ENCODE peak calls at places on chromosomes 4 and X, in five cellular contexts. One of them, this sample, is unnamed.
A peak's percentile ranks its signal among the peaks of the same experiment; 100 is the strongest.

GRCh38 chr4:2059034-2059725 is at the start of gene NAT8L:
- DNase-seq in A549: peak; percentile 48
- DNase-seq in dorsolateral prefrontal cortex: peak; percentile 81
- DNase-seq in AG04450: no peak
- DNase-seq in glutamatergic neuron: peak; percentile 72
- DNase-seq in this sample: no peak

GRCh38 chrX:111083101-111083500 is 12.9 kb upstream of the PAK3 start:
- DNase-seq in dorsolateral prefrontal cortex: no peak
- DNase-seq in A549: no peak
- DNase-seq in AG04450: no peak
- DNase-seq in glutamatergic neuron: no peak
- DNase-seq in this sample: no peak

GRCh38 chrX:22748093-22748999 is 251.4 kb upstream of the DDX53 start:
- DNase-seq in A549: peak; percentile 6
- DNase-seq in AG04450: no peak
- DNase-seq in dorsolateral prefrontal cortex: no peak
- DNase-seq in glutamatergic neuron: peak; percentile 31
- DNase-seq in this sample: no peak

GRCh38 chr4:139084425-139085093 is 69.0 kb downstream of the NOCT start:
- DNase-seq in dorsolateral prefrontal cortex: no peak
- DNase-seq in AG04450: no peak
- DNase-seq in glutamatergic neuron: no peak
- DNase-seq in A549: peak; percentile 60
- DNase-seq in this sample: no peak

GRCh38 chrX:101079223-101079622 is 544 bp downstream of the TMEM35A start:
- DNase-seq in A549: no peak
- DNase-seq in dorsolateral prefrontal cortex: no peak
- DNase-seq in glutamatergic neuron: no peak
- DNase-seq in AG04450: no peak
- DNase-seq in this sample: no peak

GRCh38 chr4:176539091-176539784 is 219.5 kb downstream of the SPCS3 start:
- DNase-seq in dorsolateral prefrontal cortex: no peak
- DNase-seq in A549: no peak
- DNase-seq in AG04450: no peak
- DNase-seq in glutamatergic neuron: no peak
- DNase-seq in this sample: no peak

GRCh38 chr4:47615385-47615784 is 130.3 kb downstream of the ATP10D start:
- DNase-seq in A549: no peak
- DNase-seq in dorsolateral prefrontal cortex: no peak
- DNase-seq in glutamatergic neuron: no peak
- DNase-seq in AG04450: no peak
- DNase-seq in this sample: no peak

GRCh38 chr4:96845798-96846197 is 1005.9 kb downstream of the PDHA2 start:
- DNase-seq in A549: no peak
- DNase-seq in dorsolateral prefrontal cortex: no peak
- DNase-seq in AG04450: no peak
- DNase-seq in glutamatergic neuron: no peak
- DNase-seq in this sample: no peak

GRCh38 chr4:184345573-184345922 is 127.9 kb upstream of the ENPP6 start:
- DNase-seq in AG04450: no peak
- DNase-seq in A549: no peak
- DNase-seq in dorsolateral prefrontal cortex: no peak
- DNase-seq in glutamatergic neuron: peak; percentile 30
- DNase-seq in this sample: no peak

GRCh38 chrX:39836802-39837420 is 260.8 kb downstream of the BCOR start:
- DNase-seq in glutamatergic neuron: no peak
- DNase-seq in A549: no peak
- DNase-seq in dorsolateral prefrontal cortex: no peak
- DNase-seq in AG04450: no peak
- DNase-seq in this sample: no peak

GRCh38 chr4:17448689-17449088 is 63.2 kb downstream of the QDPR start:
- DNase-seq in A549: no peak
- DNase-seq in AG04450: peak; percentile 27
- DNase-seq in dorsolateral prefrontal cortex: no peak
- DNase-seq in glutamatergic neuron: no peak
- DNase-seq in this sample: no peak

GRCh38 chrX:40544343-40545250 is 36.2 kb upstream of the ATP6AP2 start:
- DNase-seq in glutamatergic neuron: no peak
- DNase-seq in AG04450: no peak
- DNase-seq in dorsolateral prefrontal cortex: no peak
- DNase-seq in A549: no peak
- DNase-seq in this sample: no peak

GRCh38 chrX:118569676-118570075 is 74.1 kb downstream of the DOCK11 start:
- DNase-seq in AG04450: no peak
- DNase-seq in dorsolateral prefrontal cortex: no peak
- DNase-seq in A549: no peak
- DNase-seq in glutamatergic neuron: no peak
- DNase-seq in this sample: no peak

GRCh38 chr4:47705326-47705981 is 132.4 kb downstream of the CORIN start:
- DNase-seq in glutamatergic neuron: no peak
- DNase-seq in AG04450: no peak
- DNase-seq in dorsolateral prefrontal cortex: no peak
- DNase-seq in A549: no peak
- DNase-seq in this sample: no peak

GRCh38 chr4:88737304-88738015 is 39.8 kb upstream of the NAP1L5 start:
- DNase-seq in AG04450: no peak
- DNase-seq in A549: no peak
- DNase-seq in glutamatergic neuron: no peak
- DNase-seq in dorsolateral prefrontal cortex: no peak
- DNase-seq in this sample: peak; percentile 65

GRCh38 chr4:137514401-137515116 is 17.7 kb downstream of the PCDH18 start:
- DNase-seq in AG04450: no peak
- DNase-seq in A549: no peak
- DNase-seq in dorsolateral prefrontal cortex: no peak
- DNase-seq in glutamatergic neuron: no peak
- DNase-seq in this sample: no peak

GRCh38 chr4:94274912-94275311 is 67.2 kb downstream of the SMARCAD1 start:
- DNase-seq in A549: no peak
- DNase-seq in dorsolateral prefrontal cortex: no peak
- DNase-seq in glutamatergic neuron: no peak
- DNase-seq in AG04450: no peak
- DNase-seq in this sample: no peak

DNA sequence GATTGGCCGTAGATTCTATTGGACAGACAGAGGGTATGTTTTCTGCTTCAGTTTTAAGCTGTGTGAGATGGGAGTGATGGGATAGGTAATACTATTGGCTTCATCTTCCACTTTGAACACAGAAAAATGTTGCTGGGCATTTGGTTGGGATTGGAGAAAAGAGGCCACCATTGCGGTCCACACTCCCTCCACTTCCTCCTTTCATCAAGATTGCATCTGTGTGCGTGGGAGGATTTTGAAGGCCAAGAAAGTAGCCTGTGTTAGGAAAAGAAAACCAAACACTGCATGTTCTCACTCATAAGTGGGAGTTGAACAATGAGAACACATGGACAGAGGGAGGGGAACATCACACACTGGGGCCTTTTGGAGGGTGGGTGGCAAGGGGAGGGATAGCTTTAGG is 56.4 kb downstream of the EGF start:
- DNase-seq in dorsolateral prefrontal cortex: no peak
- DNase-seq in A549: no peak
- DNase-seq in AG04450: no peak
- DNase-seq in glutamatergic neuron: no peak
- DNase-seq in this sample: no peak
- TF ChIP-seq CTCF in dorsolateral prefrontal cortex: no peak
- TF ChIP-seq CTCF in A549: no peak
- TF ChIP-seq CTCF in AG04450: no peak
- TF ChIP-seq CTCF in glutamatergic neuron: no peak
- TF ChIP-seq CTCF in this sample: no peak

GRCh38 chr4:143375326-143376073 is 38.8 kb downstream of the GAB1 start:
- DNase-seq in glutamatergic neuron: peak; percentile 27
- DNase-seq in A549: no peak
- DNase-seq in AG04450: no peak
- DNase-seq in dorsolateral prefrontal cortex: peak; percentile 69
- DNase-seq in this sample: no peak
- TF ChIP-seq CTCF in glutamatergic neuron: no peak
- TF ChIP-seq CTCF in A549: peak; percentile 24
- TF ChIP-seq CTCF in AG04450: peak; percentile 44
- TF ChIP-seq CTCF in dorsolateral prefrontal cortex: peak; percentile 64
- TF ChIP-seq CTCF in this sample: peak; percentile 32

DNA sequence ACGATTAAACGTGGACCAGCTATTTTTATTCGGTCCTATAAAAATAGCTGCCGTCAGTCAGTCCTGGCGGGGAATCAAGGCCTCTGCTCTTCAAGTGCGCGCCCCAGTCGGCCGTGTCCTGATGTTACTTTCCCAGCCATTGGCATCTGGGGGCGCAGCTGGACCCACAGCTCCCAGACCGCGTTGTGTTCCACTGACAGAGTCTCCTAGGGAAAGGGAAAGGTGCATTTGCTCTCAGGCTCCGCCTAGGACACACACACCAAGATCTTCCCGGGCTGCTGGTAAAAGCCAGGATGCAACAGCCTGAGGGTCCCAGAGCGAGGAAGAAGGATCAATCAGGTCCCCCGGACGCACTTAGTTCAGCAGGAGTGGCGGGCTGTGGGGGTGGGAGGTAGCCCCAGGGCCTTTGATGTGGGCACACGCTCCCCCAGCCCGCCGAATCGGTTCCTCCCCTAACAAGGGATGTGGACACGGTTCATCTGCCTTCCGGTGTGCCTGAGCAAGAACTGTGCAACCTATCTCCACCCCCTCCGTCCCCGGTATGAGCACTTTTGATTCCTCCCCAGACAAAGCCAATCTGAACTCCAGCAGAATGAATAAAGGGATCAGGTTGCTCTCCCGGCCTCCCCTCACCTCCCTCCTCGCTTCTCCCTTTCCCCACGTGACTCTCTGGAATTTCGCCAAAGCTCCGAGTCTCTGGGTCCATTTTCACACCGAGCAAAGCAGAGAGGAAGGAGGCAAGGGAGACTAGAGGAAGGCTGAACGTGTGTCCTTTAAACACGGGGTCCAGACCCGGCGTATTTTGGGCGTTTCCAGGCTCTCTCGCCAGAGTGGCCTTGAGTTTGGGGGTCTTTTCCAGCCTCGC is 626 bp upstream of the FRAS1 start:
- DNase-seq in glutamatergic neuron: peak; percentile 58
- DNase-seq in dorsolateral prefrontal cortex: peak; percentile 36
- DNase-seq in AG04450: no peak
- DNase-seq in A549: peak; percentile 61
- DNase-seq in this sample: peak; percentile 77
- TF ChIP-seq CTCF in glutamatergic neuron: no peak
- TF ChIP-seq CTCF in dorsolateral prefrontal cortex: no peak
- TF ChIP-seq CTCF in AG04450: no peak
- TF ChIP-seq CTCF in A549: no peak
- TF ChIP-seq CTCF in this sample: no peak

GRCh38 chrX:74535211-74535621 is 79.2 kb downstream of the RLIM start:
- DNase-seq in AG04450: no peak
- DNase-seq in A549: no peak
- DNase-seq in dorsolateral prefrontal cortex: peak; percentile 37
- DNase-seq in glutamatergic neuron: no peak
- DNase-seq in this sample: no peak
- TF ChIP-seq CTCF in AG04450: peak; percentile 52
- TF ChIP-seq CTCF in A549: peak; percentile 24
- TF ChIP-seq CTCF in dorsolateral prefrontal cortex: peak; percentile 48
- TF ChIP-seq CTCF in glutamatergic neuron: no peak
- TF ChIP-seq CTCF in this sample: peak; percentile 18

GRCh38 chrX:47202316-47202715 is 8.7 kb downstream of the UBA1 start:
- DNase-seq in A549: no peak
- DNase-seq in glutamatergic neuron: no peak
- DNase-seq in AG04450: no peak
- DNase-seq in dorsolateral prefrontal cortex: no peak
- DNase-seq in this sample: no peak

GRCh38 chrX:47199286-47199685 is 5.7 kb downstream of the UBA1 start:
- DNase-seq in glutamatergic neuron: no peak
- DNase-seq in A549: no peak
- DNase-seq in AG04450: no peak
- DNase-seq in dorsolateral prefrontal cortex: no peak
- DNase-seq in this sample: no peak

GRCh38 chrX:47201545-47201944 is 7.9 kb downstream of the UBA1 start:
- DNase-seq in dorsolateral prefrontal cortex: no peak
- DNase-seq in glutamatergic neuron: no peak
- DNase-seq in AG04450: no peak
- DNase-seq in A549: no peak
- DNase-seq in this sample: no peak

GRCh38 chrX:47198687-47199080 is 5.1 kb downstream of the UBA1 start:
- DNase-seq in AG04450: no peak
- DNase-seq in dorsolateral prefrontal cortex: no peak
- DNase-seq in glutamatergic neuron: no peak
- DNase-seq in A549: no peak
- DNase-seq in this sample: no peak

GRCh38 chrX:47200385-47201150 is 6.9 kb downstream of the UBA1 start:
- DNase-seq in dorsolateral prefrontal cortex: no peak
- DNase-seq in A549: peak; percentile 48
- DNase-seq in glutamatergic neuron: no peak
- DNase-seq in AG04450: no peak
- DNase-seq in this sample: no peak
- TF ChIP-seq CTCF in dorsolateral prefrontal cortex: no peak
- TF ChIP-seq CTCF in A549: no peak
- TF ChIP-seq CTCF in glutamatergic neuron: no peak
- TF ChIP-seq CTCF in AG04450: peak; percentile 10
- TF ChIP-seq CTCF in this sample: no peak

GRCh38 chrX:45849261-45849660 is 648.6 kb upstream of the DIPK2B start:
- DNase-seq in AG04450: peak; percentile 36
- DNase-seq in A549: peak; percentile 43
- DNase-seq in dorsolateral prefrontal cortex: no peak
- DNase-seq in glutamatergic neuron: no peak
- DNase-seq in this sample: no peak
- TF ChIP-seq CTCF in AG04450: peak; percentile 32
- TF ChIP-seq CTCF in A549: peak; percentile 51
- TF ChIP-seq CTCF in dorsolateral prefrontal cortex: peak; percentile 29
- TF ChIP-seq CTCF in glutamatergic neuron: no peak
- TF ChIP-seq CTCF in this sample: no peak

DNA sequence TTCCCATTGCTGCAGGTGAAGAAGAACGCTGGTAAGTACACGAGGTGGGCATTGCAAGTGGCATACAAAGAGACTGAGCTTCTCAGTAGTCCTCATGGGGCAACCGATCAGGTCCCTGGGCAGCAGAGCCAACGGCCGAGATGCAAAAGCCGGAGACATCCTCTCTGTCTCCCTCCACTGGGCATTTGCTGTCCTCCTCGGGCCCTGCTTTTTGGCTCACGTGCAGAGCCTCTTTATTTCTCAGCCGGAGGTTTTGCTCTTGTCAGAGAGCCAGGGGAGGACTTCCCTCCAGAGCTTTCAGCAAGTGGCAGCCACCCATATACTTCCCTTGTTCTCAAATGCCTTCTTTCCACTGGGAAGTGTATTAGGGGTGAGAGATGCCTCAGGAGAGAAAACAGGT is 18.0 kb downstream of the STARD8 start:
- DNase-seq in AG04450: no peak
- DNase-seq in glutamatergic neuron: no peak
- DNase-seq in dorsolateral prefrontal cortex: no peak
- DNase-seq in A549: no peak
- DNase-seq in this sample: no peak
- TF ChIP-seq CTCF in AG04450: peak; percentile 14
- TF ChIP-seq CTCF in glutamatergic neuron: no peak
- TF ChIP-seq CTCF in dorsolateral prefrontal cortex: no peak
- TF ChIP-seq CTCF in A549: no peak
- TF ChIP-seq CTCF in this sample: no peak

GRCh38 chrX:99722094-99722493 is 688.0 kb downstream of the PCDH19 start:
- DNase-seq in glutamatergic neuron: no peak
- DNase-seq in AG04450: no peak
- DNase-seq in A549: no peak
- DNase-seq in dorsolateral prefrontal cortex: no peak
- DNase-seq in this sample: no peak
- TF ChIP-seq CTCF in glutamatergic neuron: no peak
- TF ChIP-seq CTCF in AG04450: no peak
- TF ChIP-seq CTCF in A549: no peak
- TF ChIP-seq CTCF in dorsolateral prefrontal cortex: no peak
- TF ChIP-seq CTCF in this sample: no peak

This sample was measured in coronary artery.